ENCODE peak calls at places on chromosome 15, in nine cellular contexts. One of them, this sample, is unnamed.

GRCh38 chr15:52653451-52653964 is 25.7 kb downstream of the ATOSA start:
- DNase-seq in HCT116: no peak
- DNase-seq in ovary: no peak
- DNase-seq in fibroblast of mammary gland: peak
- DNase-seq in MM.1S: no peak
- DNase-seq in Peyer's patch: no peak
- DNase-seq in neural progenitor cell: peak
- DNase-seq in left ventricle myocardium inferior: no peak
- DNase-seq in gastrocnemius medialis: peak
- DNase-seq in this sample: peak

GRCh38 chr15:78037779-78038305 is 39.7 kb downstream of the TBC1D2B start:
- DNase-seq in HCT116: no peak
- DNase-seq in ovary: no peak
- DNase-seq in fibroblast of mammary gland: no peak
- DNase-seq in MM.1S: peak
- DNase-seq in Peyer's patch: no peak
- DNase-seq in neural progenitor cell: no peak
- DNase-seq in left ventricle myocardium inferior: no peak
- DNase-seq in gastrocnemius medialis: no peak
- DNase-seq in this sample: no peak

GRCh38 chr15:101447561-101448071 is 41.9 kb downstream of the PCSK6 start:
- DNase-seq in HCT116: no peak
- DNase-seq in ovary: no peak
- DNase-seq in fibroblast of mammary gland: no peak
- DNase-seq in MM.1S: no peak
- DNase-seq in Peyer's patch: no peak
- DNase-seq in neural progenitor cell: no peak
- DNase-seq in left ventricle myocardium inferior: peak
- DNase-seq in gastrocnemius medialis: no peak
- DNase-seq in this sample: no peak

GRCh38 chr15:48966595-48967301 is 3.0 kb upstream of the SHC4 start:
- DNase-seq in HCT116: no peak
- DNase-seq in ovary: no peak
- DNase-seq in fibroblast of mammary gland: peak
- DNase-seq in MM.1S: peak
- DNase-seq in Peyer's patch: no peak
- DNase-seq in neural progenitor cell: no peak
- DNase-seq in left ventricle myocardium inferior: no peak
- DNase-seq in gastrocnemius medialis: no peak
- DNase-seq in this sample: peak

GRCh38 chr15:31010036-31010435 is 18.6 kb upstream of the MTMR10 start:
- DNase-seq in HCT116: no peak
- DNase-seq in ovary: no peak
- DNase-seq in fibroblast of mammary gland: no peak
- DNase-seq in MM.1S: no peak
- DNase-seq in Peyer's patch: no peak
- DNase-seq in neural progenitor cell: no peak
- DNase-seq in left ventricle myocardium inferior: no peak
- DNase-seq in gastrocnemius medialis: no peak
- DNase-seq in this sample: no peak

GRCh38 chr15:31346367-31347066 is 19.9 kb downstream of the KLF13 start:
- DNase-seq in HCT116: no peak
- DNase-seq in ovary: no peak
- DNase-seq in fibroblast of mammary gland: no peak
- DNase-seq in MM.1S: peak
- DNase-seq in Peyer's patch: peak
- DNase-seq in neural progenitor cell: no peak
- DNase-seq in left ventricle myocardium inferior: no peak
- DNase-seq in gastrocnemius medialis: no peak
- DNase-seq in this sample: no peak

GRCh38 chr15:70314018-70314354 is 216.3 kb upstream of the TLE3 start:
- DNase-seq in HCT116: no peak
- DNase-seq in ovary: no peak
- DNase-seq in fibroblast of mammary gland: no peak
- DNase-seq in MM.1S: no peak
- DNase-seq in Peyer's patch: no peak
- DNase-seq in neural progenitor cell: no peak
- DNase-seq in left ventricle myocardium inferior: no peak
- DNase-seq in gastrocnemius medialis: no peak
- DNase-seq in this sample: no peak

GRCh38 chr15:99511529-99511864 is 54.3 kb upstream of the MEF2A start:
- DNase-seq in HCT116: no peak
- DNase-seq in ovary: no peak
- DNase-seq in fibroblast of mammary gland: peak
- DNase-seq in MM.1S: no peak
- DNase-seq in Peyer's patch: no peak
- DNase-seq in neural progenitor cell: no peak
- DNase-seq in left ventricle myocardium inferior: no peak
- DNase-seq in gastrocnemius medialis: no peak
- DNase-seq in this sample: peak

GRCh38 chr15:78737187-78737820 is 74.0 kb downstream of the ADAMTS7 start:
- DNase-seq in HCT116: no peak
- DNase-seq in ovary: no peak
- DNase-seq in fibroblast of mammary gland: no peak
- DNase-seq in MM.1S: no peak
- DNase-seq in Peyer's patch: no peak
- DNase-seq in neural progenitor cell: no peak
- DNase-seq in left ventricle myocardium inferior: no peak
- DNase-seq in gastrocnemius medialis: no peak
- DNase-seq in this sample: no peak

GRCh38 chr15:100732359-100733055 is 130.1 kb downstream of the ASB7 start:
- DNase-seq in HCT116: no peak
- DNase-seq in ovary: no peak
- DNase-seq in fibroblast of mammary gland: no peak
- DNase-seq in MM.1S: no peak
- DNase-seq in Peyer's patch: no peak
- DNase-seq in neural progenitor cell: no peak
- DNase-seq in left ventricle myocardium inferior: no peak
- DNase-seq in gastrocnemius medialis: no peak
- DNase-seq in this sample: peak

GRCh38 chr15:25659251-25659650 is 203.9 kb downstream of the ATP10A start:
- DNase-seq in HCT116: no peak
- DNase-seq in ovary: no peak
- DNase-seq in fibroblast of mammary gland: no peak
- DNase-seq in MM.1S: no peak
- DNase-seq in Peyer's patch: no peak
- DNase-seq in neural progenitor cell: no peak
- DNase-seq in left ventricle myocardium inferior: no peak
- DNase-seq in gastrocnemius medialis: no peak
- DNase-seq in this sample: no peak

GRCh38 chr15:25658560-25658959 is 204.6 kb downstream of the ATP10A start:
- DNase-seq in HCT116: no peak
- DNase-seq in ovary: no peak
- DNase-seq in fibroblast of mammary gland: no peak
- DNase-seq in MM.1S: no peak
- DNase-seq in Peyer's patch: no peak
- DNase-seq in neural progenitor cell: no peak
- DNase-seq in left ventricle myocardium inferior: no peak
- DNase-seq in gastrocnemius medialis: no peak
- DNase-seq in this sample: no peak

GRCh38 chr15:25652697-25653096 is 210.4 kb downstream of the ATP10A start:
- DNase-seq in HCT116: no peak
- DNase-seq in ovary: no peak
- DNase-seq in fibroblast of mammary gland: no peak
- DNase-seq in MM.1S: no peak
- DNase-seq in Peyer's patch: no peak
- DNase-seq in neural progenitor cell: no peak
- DNase-seq in left ventricle myocardium inferior: no peak
- DNase-seq in gastrocnemius medialis: no peak
- DNase-seq in this sample: no peak

GRCh38 chr15:25655168-25655956 is 207.8 kb downstream of the ATP10A start:
- DNase-seq in HCT116: no peak
- DNase-seq in ovary: no peak
- DNase-seq in fibroblast of mammary gland: no peak
- DNase-seq in MM.1S: no peak
- DNase-seq in Peyer's patch: no peak
- DNase-seq in neural progenitor cell: no peak
- DNase-seq in left ventricle myocardium inferior: no peak
- DNase-seq in gastrocnemius medialis: no peak
- DNase-seq in this sample: no peak
- TF ChIP-seq CTCF in HCT116: no peak
- TF ChIP-seq CTCF in ovary: no peak
- TF ChIP-seq CTCF in fibroblast of mammary gland: no peak
- TF ChIP-seq CTCF in MM.1S: no peak
- TF ChIP-seq CTCF in Peyer's patch: no peak
- TF ChIP-seq CTCF in neural progenitor cell: no peak
- TF ChIP-seq CTCF in left ventricle myocardium inferior: no peak
- TF ChIP-seq CTCF in gastrocnemius medialis: no peak
- TF ChIP-seq CTCF in this sample: no peak

GRCh38 chr15:68480296-68480695 is 48.3 kb upstream of the ITGA11 start:
- DNase-seq in HCT116: no peak
- DNase-seq in ovary: no peak
- DNase-seq in fibroblast of mammary gland: no peak
- DNase-seq in MM.1S: no peak
- DNase-seq in Peyer's patch: no peak
- DNase-seq in neural progenitor cell: no peak
- DNase-seq in left ventricle myocardium inferior: no peak
- DNase-seq in gastrocnemius medialis: no peak
- DNase-seq in this sample: no peak
- H3K4me3 ChIP-seq in HCT116: no peak
- H3K4me3 ChIP-seq in ovary: no peak
- H3K4me3 ChIP-seq in fibroblast of mammary gland: no peak
- H3K4me3 ChIP-seq in MM.1S: no peak
- H3K4me3 ChIP-seq in Peyer's patch: no peak
- H3K4me3 ChIP-seq in neural progenitor cell: no peak
- H3K4me3 ChIP-seq in left ventricle myocardium inferior: no peak
- H3K4me3 ChIP-seq in gastrocnemius medialis: no peak
- H3K4me3 ChIP-seq in this sample: no peak

GRCh38 chr15:93088200-93088980 is 621 bp downstream of the RGMA start:
- DNase-seq in HCT116: no peak
- DNase-seq in ovary: peak
- DNase-seq in fibroblast of mammary gland: no peak
- DNase-seq in MM.1S: peak
- DNase-seq in Peyer's patch: no peak
- DNase-seq in neural progenitor cell: peak
- DNase-seq in left ventricle myocardium inferior: peak
- DNase-seq in gastrocnemius medialis: no peak
- DNase-seq in this sample: no peak
- TF ChIP-seq CTCF in HCT116: no peak
- TF ChIP-seq CTCF in ovary: no peak
- TF ChIP-seq CTCF in fibroblast of mammary gland: no peak
- TF ChIP-seq CTCF in MM.1S: no peak
- TF ChIP-seq CTCF in Peyer's patch: no peak
- TF ChIP-seq CTCF in neural progenitor cell: no peak
- TF ChIP-seq CTCF in left ventricle myocardium inferior: peak
- TF ChIP-seq CTCF in gastrocnemius medialis: no peak
- TF ChIP-seq CTCF in this sample: no peak

GRCh38 chr15:93024716-93025624 is 64.0 kb downstream of the RGMA start:
- DNase-seq in HCT116: no peak
- DNase-seq in ovary: no peak
- DNase-seq in fibroblast of mammary gland: no peak
- DNase-seq in MM.1S: no peak
- DNase-seq in Peyer's patch: no peak
- DNase-seq in neural progenitor cell: no peak
- DNase-seq in left ventricle myocardium inferior: no peak
- DNase-seq in gastrocnemius medialis: no peak
- DNase-seq in this sample: no peak
- H3K4me3 ChIP-seq in HCT116: no peak
- H3K4me3 ChIP-seq in ovary: no peak
- H3K4me3 ChIP-seq in fibroblast of mammary gland: no peak
- H3K4me3 ChIP-seq in MM.1S: no peak
- H3K4me3 ChIP-seq in Peyer's patch: no peak
- H3K4me3 ChIP-seq in neural progenitor cell: no peak
- H3K4me3 ChIP-seq in left ventricle myocardium inferior: no peak
- H3K4me3 ChIP-seq in gastrocnemius medialis: no peak
- H3K4me3 ChIP-seq in this sample: no peak

GRCh38 chr15:61644550-61644949 is 415.4 kb upstream of the RORA start:
- DNase-seq in HCT116: no peak
- DNase-seq in ovary: no peak
- DNase-seq in fibroblast of mammary gland: peak
- DNase-seq in MM.1S: no peak
- DNase-seq in Peyer's patch: no peak
- DNase-seq in neural progenitor cell: no peak
- DNase-seq in left ventricle myocardium inferior: no peak
- DNase-seq in gastrocnemius medialis: no peak
- DNase-seq in this sample: no peak
- TF ChIP-seq CTCF in HCT116: no peak
- TF ChIP-seq CTCF in ovary: no peak
- TF ChIP-seq CTCF in fibroblast of mammary gland: no peak
- TF ChIP-seq CTCF in MM.1S: no peak
- TF ChIP-seq CTCF in Peyer's patch: no peak
- TF ChIP-seq CTCF in neural progenitor cell: peak
- TF ChIP-seq CTCF in left ventricle myocardium inferior: no peak
- TF ChIP-seq CTCF in gastrocnemius medialis: no peak
- TF ChIP-seq CTCF in this sample: no peak

DNA sequence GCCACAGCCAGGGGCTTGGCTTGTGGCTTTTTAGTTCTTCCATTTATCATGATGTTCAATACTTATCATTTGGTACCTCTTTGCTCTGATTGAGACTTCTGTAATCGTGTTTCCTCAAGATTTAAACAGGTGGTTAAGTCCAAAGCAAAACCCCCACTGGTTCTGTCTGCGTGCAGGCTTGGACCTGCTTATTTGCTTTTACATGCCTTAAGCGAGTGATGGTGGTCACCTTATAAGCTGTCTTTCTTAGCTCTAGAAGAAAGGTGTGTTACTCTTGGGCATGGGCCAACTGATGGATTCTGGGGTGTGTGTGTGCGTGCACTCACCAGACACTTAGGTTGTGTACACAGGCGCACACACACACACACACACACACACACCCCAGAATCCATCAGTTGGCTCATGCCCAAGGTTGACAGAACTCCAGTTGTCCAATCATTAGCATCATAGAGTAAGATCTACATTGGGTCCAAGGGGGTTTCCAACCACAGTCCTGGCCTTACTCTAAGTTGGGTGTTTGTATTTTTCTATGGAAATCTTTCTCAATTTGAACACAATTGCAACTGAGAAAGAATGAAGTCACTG is 1.2 kb downstream of the MYZAP start:
- DNase-seq in HCT116: no peak
- DNase-seq in ovary: no peak
- DNase-seq in fibroblast of mammary gland: no peak
- DNase-seq in MM.1S: no peak
- DNase-seq in Peyer's patch: no peak
- DNase-seq in neural progenitor cell: no peak
- DNase-seq in left ventricle myocardium inferior: no peak
- DNase-seq in gastrocnemius medialis: no peak
- DNase-seq in this sample: no peak
- H3K4me3 ChIP-seq in HCT116: no peak
- H3K4me3 ChIP-seq in ovary: peak
- H3K4me3 ChIP-seq in fibroblast of mammary gland: no peak
- H3K4me3 ChIP-seq in MM.1S: no peak
- H3K4me3 ChIP-seq in Peyer's patch: peak
- H3K4me3 ChIP-seq in neural progenitor cell: no peak
- H3K4me3 ChIP-seq in left ventricle myocardium inferior: peak
- H3K4me3 ChIP-seq in gastrocnemius medialis: no peak
- H3K4me3 ChIP-seq in this sample: no peak

This sample was measured in astrocyte of the cerebellum.